ENCODE peak calls at places on chromosome 6, in four cellular contexts. One of them, this sample, is unnamed.

GRCh38 chr6:95596021-95596420 is 18.7 kb downstream of the MANEA start:
- DNase-seq in HEK293T: no peak
- DNase-seq in NT2/D1: no peak
- DNase-seq in HepG2: no peak
- DNase-seq in this sample: no peak

GRCh38 chr6:137625808-137626207 is 131.6 kb upstream of the OLIG3 start:
- DNase-seq in HEK293T: peak; percentile 32
- DNase-seq in NT2/D1: no peak
- DNase-seq in HepG2: no peak
- DNase-seq in this sample: no peak

GRCh38 chr6:31351734-31352496 is 5.1 kb downstream of the HLA-B start:
- DNase-seq in NT2/D1: no peak
- DNase-seq in HEK293T: no peak
- DNase-seq in HepG2: no peak
- DNase-seq in this sample: no peak

GRCh38 chr6:140806431-140806830 is 1326.3 kb upstream of the GJE1 start:
- DNase-seq in HepG2: no peak
- DNase-seq in NT2/D1: no peak
- DNase-seq in HEK293T: no peak
- DNase-seq in this sample: no peak

GRCh38 chr6:90005048-90005827 is 111.0 kb downstream of the GJA10 start:
- DNase-seq in HepG2: no peak
- DNase-seq in HEK293T: no peak
- DNase-seq in NT2/D1: no peak
- DNase-seq in this sample: no peak

GRCh38 chr6:93369586-93370134 is 49.7 kb downstream of the EPHA7 start:
- DNase-seq in HepG2: no peak
- DNase-seq in NT2/D1: no peak
- DNase-seq in HEK293T: no peak
- DNase-seq in this sample: no peak

GRCh38 chr6:121851056-121851455 is 415.6 kb downstream of the GJA1 start:
- DNase-seq in NT2/D1: peak; percentile 70
- DNase-seq in HEK293T: no peak
- DNase-seq in HepG2: no peak
- DNase-seq in this sample: no peak

GRCh38 chr6:132401120-132401940 is at the start of gene MOXD1:
- DNase-seq in HEK293T: peak; percentile 80
- DNase-seq in HepG2: no peak
- DNase-seq in NT2/D1: no peak
- DNase-seq in this sample: no peak

DNA sequence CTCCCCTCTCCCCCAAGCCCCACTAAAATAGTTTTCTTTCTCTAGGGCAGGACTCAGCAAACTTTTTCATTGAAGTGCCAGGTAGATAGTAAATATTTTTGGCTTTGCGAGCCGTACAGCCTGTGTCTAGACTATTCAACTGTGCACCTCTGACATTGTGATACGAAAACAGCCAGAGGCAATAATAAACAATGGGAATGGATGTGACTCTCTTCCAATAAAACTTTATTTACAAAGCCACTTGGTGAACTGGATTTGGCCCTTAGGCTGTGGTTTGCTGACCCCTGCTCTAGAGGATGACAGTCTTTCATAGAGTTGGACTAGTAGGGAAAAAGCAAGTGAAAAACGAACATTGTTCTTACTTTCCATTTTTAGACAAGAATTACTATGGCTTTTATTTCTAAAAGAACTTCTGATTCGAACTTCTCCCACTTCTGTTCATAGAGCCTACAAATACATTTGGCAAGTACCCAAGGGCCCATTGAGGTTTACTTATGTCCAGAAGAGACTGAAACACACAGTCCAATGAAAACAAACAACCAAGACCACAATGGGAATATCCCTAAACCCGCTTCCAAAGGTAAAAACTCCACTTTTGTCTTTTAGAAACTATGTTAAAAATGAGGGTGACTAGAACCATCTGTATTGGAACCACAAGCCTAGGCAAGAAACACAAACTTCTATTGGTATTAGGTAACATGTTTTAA is 46.4 kb upstream of the CDKAL1 start:
- DNase-seq in HepG2: no peak
- DNase-seq in HEK293T: no peak
- DNase-seq in NT2/D1: no peak
- DNase-seq in this sample: no peak
- TF ChIP-seq SUZ12 in HepG2: no peak
- TF ChIP-seq SUZ12 in HEK293T: no peak
- TF ChIP-seq SUZ12 in NT2/D1: no peak
- TF ChIP-seq SUZ12 in this sample: no peak

GRCh38 chr6:13434455-13434775 is 53.0 kb downstream of the GFOD1 start:
- DNase-seq in HEK293T: no peak
- DNase-seq in NT2/D1: no peak
- DNase-seq in HepG2: no peak
- DNase-seq in this sample: no peak
- TF ChIP-seq SUZ12 in HEK293T: no peak
- TF ChIP-seq SUZ12 in NT2/D1: no peak
- TF ChIP-seq SUZ12 in HepG2: no peak
- TF ChIP-seq SUZ12 in this sample: no peak

DNA sequence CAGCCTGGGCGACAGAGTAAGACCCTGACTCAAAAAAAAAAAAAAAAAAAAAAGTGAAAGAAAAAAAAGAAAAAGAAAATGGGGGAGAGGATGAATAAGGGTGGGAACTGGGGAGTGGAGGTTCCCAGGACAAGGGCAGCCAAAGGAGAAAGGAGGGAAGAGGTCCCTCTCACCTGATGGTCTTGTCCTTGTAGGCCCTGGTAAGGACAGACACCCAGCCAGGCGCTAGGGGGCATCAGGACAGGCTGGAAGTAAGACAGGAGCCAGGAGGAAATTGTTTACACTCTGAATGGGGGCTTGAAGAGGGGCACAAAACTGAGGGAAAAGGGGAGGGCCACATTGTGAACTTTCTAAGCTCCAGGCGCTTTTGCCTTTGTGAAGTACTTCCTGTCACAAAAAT is 2.3 kb upstream of the ALDH5A1 start:
- DNase-seq in NT2/D1: no peak
- DNase-seq in HepG2: peak; percentile 58
- DNase-seq in HEK293T: peak; percentile 43
- DNase-seq in this sample: no peak
- TF ChIP-seq SUZ12 in NT2/D1: no peak
- TF ChIP-seq SUZ12 in HepG2: no peak
- TF ChIP-seq SUZ12 in HEK293T: no peak
- TF ChIP-seq SUZ12 in this sample: no peak

DNA sequence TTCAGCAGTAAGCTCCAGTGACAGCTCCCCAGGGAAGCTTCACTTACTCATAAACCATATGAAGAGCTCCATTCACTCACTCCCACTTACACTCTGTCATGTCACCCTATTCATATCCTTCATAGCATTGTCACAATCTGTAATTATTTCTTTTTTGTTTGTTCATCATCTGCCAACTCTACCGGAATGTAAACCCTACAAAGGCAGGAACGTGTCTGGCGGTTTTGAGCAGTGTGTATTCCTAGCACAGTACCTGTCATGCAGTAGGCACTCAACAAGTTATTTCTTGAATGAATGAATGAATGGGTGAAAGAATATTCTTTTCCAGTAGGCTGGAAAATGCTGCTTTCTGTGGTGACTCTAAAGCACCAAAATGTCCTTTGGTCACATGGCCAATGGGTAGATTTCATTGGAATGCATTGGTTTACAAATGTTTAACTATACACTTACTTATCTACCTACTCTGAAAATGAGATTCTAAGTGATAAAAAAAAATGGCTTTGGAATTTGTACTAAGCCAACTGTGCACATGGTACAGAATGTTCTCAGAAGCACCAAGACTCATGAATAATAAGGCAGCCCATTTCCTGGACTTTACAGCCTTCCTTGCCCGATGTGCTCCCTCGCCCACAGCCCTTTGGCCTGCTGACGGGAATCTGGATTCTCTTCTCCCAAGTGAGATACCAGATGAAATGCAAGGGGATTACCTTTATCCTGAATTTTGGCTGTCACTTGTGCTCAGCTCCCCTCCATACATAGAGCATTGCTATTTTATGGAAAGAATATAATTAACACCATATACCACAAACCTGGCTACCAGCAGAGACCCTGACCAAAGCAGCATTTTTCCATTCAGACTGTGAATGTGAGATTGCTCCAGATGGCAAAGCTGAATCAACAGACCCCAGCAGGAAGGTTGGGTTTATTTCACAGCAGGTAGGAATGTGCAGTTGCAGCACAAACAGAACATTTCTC is 273.3 kb downstream of the ALDH8A1 start:
- DNase-seq in HEK293T: no peak
- DNase-seq in HepG2: no peak
- DNase-seq in NT2/D1: no peak
- DNase-seq in this sample: no peak
- TF ChIP-seq SUZ12 in HEK293T: no peak
- TF ChIP-seq SUZ12 in HepG2: no peak
- TF ChIP-seq SUZ12 in NT2/D1: no peak
- TF ChIP-seq SUZ12 in this sample: no peak

This sample was measured in GM12878.